ENCODE peak calls at places on chromosomes 3 and 15, in seven cellular contexts. W is IMR-90, J is OCI-LY7, U is A549, X is HCT116, H is mesenchymal stem cell, N is GM23248. T is an unnamed sample.

GRCh38 chr15:47963265-47963664 is 157.5 kb upstream of the SLC24A5 start:
- DNase-seq in J (no peak), U (no peak), N (no peak), W (no peak), H (no peak), X (no peak), T (no peak)

GRCh38 chr3:71488391-71488809 is 95.1 kb downstream of the FOXP1 start:
- DNase-seq in J (no peak), X (no peak), N (no peak), W (no peak), H (no peak), U (no peak), T (no peak)

GRCh38 chr3:111585214-111585613 is 9.9 kb downstream of the ZBED2 start:
- DNase-seq in U (peak), H (no peak), J (no peak), N (peak), X (peak), W (peak), T (no peak)

GRCh38 chr3:188431553-188431952 is 277.6 kb downstream of the LPP start:
- DNase-seq in U (peak), W (peak), N (peak), X (no peak), H (peak), J (no peak), T (no peak)

GRCh38 chr3:150096700-150097587 is 126.2 kb upstream of the PFN2 start:
- DNase-seq in W (no peak), X (no peak), J (no peak), H (no peak), U (no peak), N (peak), T (no peak)

GRCh38 chr15:68317281-68318007 is 39.9 kb downstream of the FEM1B start:
- DNase-seq in W (no peak), N (no peak), H (no peak), J (no peak), U (no peak), X (no peak), T (no peak)

GRCh38 chr15:62584301-62585235 is 419.5 kb upstream of the C2CD4B start:
- DNase-seq in X (no peak), W (no peak), U (no peak), J (no peak), H (no peak), N (no peak), T (no peak)

GRCh38 chr3:5766848-5767247 is 579.3 kb downstream of the EDEM1 start:
- DNase-seq in N (no peak), J (no peak), X (no peak), W (no peak), H (no peak), U (no peak), T (no peak)

GRCh38 chr3:167736264-167736787 is 805 bp downstream of the SERPINI1 start:
- DNase-seq in U (no peak), H (no peak), J (no peak), N (no peak), X (no peak), W (no peak), T (no peak)

DNA sequence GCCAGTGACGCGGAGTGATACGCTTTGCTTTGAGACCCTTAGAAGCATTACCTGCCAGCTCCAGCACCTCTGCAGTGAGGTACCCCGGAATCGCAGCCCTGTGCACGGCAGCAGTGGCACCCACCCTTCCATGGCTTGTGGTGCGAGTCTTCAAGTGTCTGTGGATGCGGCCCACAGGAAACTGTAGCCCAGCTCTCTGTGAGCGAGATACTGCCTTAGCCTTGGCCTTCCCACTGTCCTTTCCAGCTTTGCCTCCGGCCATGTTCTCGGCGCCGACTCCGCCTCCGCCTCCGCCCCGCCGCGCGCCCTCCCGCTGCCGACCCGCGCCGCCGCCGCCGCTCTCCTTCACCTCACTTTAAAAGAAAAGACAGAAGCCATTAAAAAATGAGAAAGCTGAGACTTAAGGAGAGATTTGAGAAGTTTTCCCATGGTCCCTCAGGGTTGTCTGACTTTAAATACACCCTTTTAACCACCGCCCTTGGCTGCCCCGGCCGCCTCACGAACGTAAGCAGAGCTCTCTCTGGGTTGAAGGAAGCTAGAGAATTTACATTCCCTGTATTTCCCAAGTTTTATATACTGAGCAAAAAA is 78.5 kb upstream of the FAM174B start:
- DNase-seq in X (no peak), J (no peak), H (no peak), W (peak), N (peak), U (peak), T (no peak)
- H3K4me2 ChIP-seq in X (no peak), J (no peak), H (no peak), W (peak), N (peak), U (peak), T (no peak)

DNA sequence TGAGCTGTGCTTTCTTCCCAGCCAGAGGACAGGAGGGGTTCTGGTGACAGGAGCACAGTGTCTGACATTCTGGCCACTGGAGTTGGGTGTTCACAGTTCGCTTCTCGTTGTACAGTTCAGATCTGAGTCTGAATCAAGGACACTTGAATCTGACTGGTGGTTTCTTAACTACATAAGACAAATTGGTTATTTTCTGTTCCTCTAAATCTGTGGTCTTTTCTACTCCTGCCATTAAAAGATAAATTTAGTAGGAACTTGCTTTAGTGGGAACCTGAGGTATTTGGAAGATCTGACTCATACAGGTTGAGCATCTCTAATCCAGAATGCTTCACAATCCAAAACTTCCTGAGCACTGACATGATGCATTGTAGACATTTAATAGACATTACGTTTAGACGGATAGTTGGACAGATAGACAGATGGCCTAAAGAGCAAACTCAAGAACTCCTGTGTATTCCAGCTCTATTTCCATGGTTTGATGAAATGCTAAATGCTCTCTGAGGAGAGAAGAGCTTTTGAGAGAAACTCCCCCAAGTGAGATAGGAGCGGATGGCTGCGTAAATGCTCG is 71.0 kb downstream of the CCK start:
- DNase-seq in X (no peak), N (no peak), J (no peak), H (no peak), W (no peak), U (no peak), T (no peak)
- H3K4me2 ChIP-seq in X (no peak), N (no peak), J (peak), H (no peak), W (no peak), U (no peak), T (no peak)

GRCh38 chr3:11613319-11613718 is 30.4 kb downstream of the VGLL4 start:
- DNase-seq in J (no peak), W (no peak), H (no peak), N (peak), U (no peak), X (no peak), T (no peak)
- H3K4me2 ChIP-seq in J (no peak), W (no peak), H (no peak), N (peak), U (no peak), X (no peak), T (no peak)

DNA sequence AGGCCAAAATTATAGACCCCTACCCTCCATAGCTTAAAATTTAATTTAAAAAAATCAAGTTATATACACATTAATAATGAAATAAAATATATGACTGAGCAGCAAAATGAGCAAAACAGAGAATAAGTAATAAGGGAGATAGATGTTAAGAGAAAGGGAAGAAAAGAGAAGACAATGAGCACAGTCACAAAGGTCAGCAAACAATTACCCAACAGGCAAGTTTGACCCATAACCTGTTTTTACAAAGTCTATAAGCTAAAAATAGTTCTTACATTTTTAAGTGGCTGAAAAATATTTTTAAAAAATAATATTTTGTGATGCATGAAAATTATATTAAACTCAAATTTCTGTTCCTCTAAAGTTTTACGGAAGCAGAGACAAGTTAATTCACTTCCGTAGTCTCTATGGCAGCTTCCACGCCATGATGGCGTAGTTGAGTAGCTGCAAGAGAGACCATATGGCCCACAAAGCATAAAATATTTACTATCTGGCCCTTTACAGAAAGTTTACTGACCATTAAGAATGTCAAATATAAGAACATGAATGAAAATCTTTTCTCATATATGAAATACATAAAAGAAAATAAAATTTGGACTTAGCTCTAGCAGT is 47.5 kb downstream of the ACAP2 start:
- DNase-seq in X (no peak), H (no peak), W (no peak), N (no peak), J (no peak), U (no peak), T (no peak)
- H3K4me2 ChIP-seq in X (no peak), H (no peak), W (no peak), N (no peak), J (peak), U (no peak), T (no peak)

DNA sequence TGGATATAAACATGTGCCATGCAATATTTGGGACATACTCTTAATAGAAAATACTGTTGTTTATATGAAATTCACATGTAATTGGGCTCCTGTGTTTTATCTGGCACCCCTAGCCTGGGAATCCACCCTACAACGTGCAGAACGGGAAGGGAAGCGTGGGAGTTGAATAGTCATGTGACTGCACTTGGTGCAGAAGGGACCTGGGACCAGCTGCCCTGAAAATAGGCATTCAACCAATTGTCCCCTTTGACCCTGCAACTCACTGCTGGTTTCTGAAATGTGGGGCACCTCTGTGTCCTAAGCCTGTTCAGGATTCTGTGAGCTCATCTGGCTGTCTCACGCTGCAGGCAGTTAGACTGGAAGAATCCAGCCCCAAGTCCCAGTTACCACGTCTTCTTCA is 79.7 kb downstream of the CACNA2D3 start:
- DNase-seq in U (no peak), J (no peak), W (no peak), N (no peak), X (no peak), H (no peak), T (no peak)
- H3K4me2 ChIP-seq in U (no peak), J (no peak), W (no peak), N (no peak), X (no peak), H (no peak), T (no peak)

GRCh38 chr15:78228356-78228996 is 5.9 kb downstream of the ACSBG1 start:
- DNase-seq in J (no peak), H (no peak), W (no peak), N (no peak), X (no peak), U (no peak), T (no peak)
- H3K4me2 ChIP-seq in J (no peak), H (no peak), W (no peak), N (no peak), X (no peak), U (no peak), T (no peak)

DNA sequence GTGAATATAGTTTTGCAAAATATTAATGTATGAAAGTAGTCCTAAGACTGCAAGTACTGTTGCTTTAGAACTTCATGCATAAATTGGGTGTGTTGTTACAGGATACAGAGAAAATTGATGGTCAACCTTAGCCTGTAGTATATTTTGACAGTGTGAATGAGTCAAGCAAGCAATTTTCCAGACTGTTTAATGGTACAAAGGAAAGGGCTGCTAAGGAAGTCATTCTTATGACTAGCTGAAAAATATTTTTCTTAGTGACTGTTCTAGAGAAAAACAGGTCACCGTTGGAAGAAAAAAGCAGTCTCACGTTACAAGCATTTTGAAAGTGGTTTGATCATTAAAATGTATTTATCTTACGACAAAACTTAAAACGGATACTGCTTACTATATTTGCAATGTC is 49.2 kb downstream of the MBNL1 start:
- DNase-seq in J (no peak), H (peak), U (no peak), N (peak), W (peak), X (no peak), T (no peak)
- H3K4me2 ChIP-seq in J (no peak), H (no peak), U (no peak), N (peak), W (peak), X (no peak), T (no peak)

T was measured in DND-41.